ENCODE peak calls at places on chromosomes 13 and 19, in nine cellular contexts. L, N, H, P, F, O, E, U and S are unnamed samples.

GRCh38 chr13:57629821-57630235 is 1.7 kb upstream of the PCDH17 start:
- DNase-seq in L (peak; percentile 68), N (no peak), H (peak; percentile 40), P (peak; percentile 92), F (peak; percentile 98), O (peak; percentile 98), E (peak; percentile 81), U (peak; percentile 95), S (peak; percentile 99)

GRCh38 chr13:95756072-95756471 is 79.1 kb downstream of the DNAJC3 start:
- DNase-seq in L (no peak), N (no peak), H (no peak), P (no peak), F (no peak), O (no peak), E (no peak), U (no peak), S (no peak)

GRCh38 chr19:50817941-50818858 is 5.4 kb downstream of the KLK1 start:
- DNase-seq in L (peak; percentile 90), N (peak; percentile 91), H (peak; percentile 93), P (peak; percentile 19), F (peak; percentile 97), O (peak; percentile 92), E (peak; percentile 78), U (peak; percentile 74), S (no peak)

GRCh38 chr19:50162988-50163387 is at the start of gene IZUMO2:
- DNase-seq in L (no peak), N (no peak), H (peak; percentile 47), P (no peak), F (peak; percentile 72), O (no peak), E (no peak), U (no peak), S (no peak)

GRCh38 chr13:32859893-32860292 is 156.3 kb upstream of the KL start:
- DNase-seq in L (no peak), N (no peak), H (no peak), P (no peak), F (no peak), O (no peak), E (no peak), U (no peak), S (no peak)

GRCh38 chr19:6242677-6243076 is 37.1 kb downstream of the MLLT1 start:
- DNase-seq in L (no peak), N (no peak), H (no peak), P (no peak), F (no peak), O (no peak), E (no peak), U (no peak), S (no peak)

GRCh38 chr13:64278493-64278892 is 2862.8 kb upstream of the PCDH20 start:
- DNase-seq in L (no peak), N (no peak), H (no peak), P (no peak), F (no peak), O (no peak), E (no peak), U (no peak), S (no peak)

GRCh38 chr19:49368711-49369358 is 5.2 kb downstream of the DKKL1 start:
- DNase-seq in L (no peak), N (no peak), H (no peak), P (no peak), F (no peak), O (no peak), E (no peak), U (no peak), S (no peak)

GRCh38 chr13:38372818-38373217 is 23.2 kb downstream of the UFM1 start:
- DNase-seq in L (no peak), N (no peak), H (no peak), P (no peak), F (no peak), O (no peak), E (no peak), U (no peak), S (no peak)

GRCh38 chr19:34128558-34129250 is 43.6 kb upstream of the LSM14A start:
- DNase-seq in L (no peak), N (no peak), H (no peak), P (no peak), F (no peak), O (no peak), E (no peak), U (peak; percentile 87), S (no peak)

GRCh38 chr13:33174980-33175379 is 110.6 kb downstream of the STARD13 start:
- DNase-seq in L (no peak), N (no peak), H (no peak), P (no peak), F (no peak), O (no peak), E (no peak), U (peak; percentile 14), S (no peak)

GRCh38 chr13:49567501-49567900 is 17.9 kb downstream of the RCBTB1 start:
- DNase-seq in L (no peak), N (no peak), H (no peak), P (no peak), F (no peak), O (no peak), E (no peak), U (no peak), S (no peak)

GRCh38 chr13:72121466-72121865 is 254.5 kb upstream of the DACH1 start:
- DNase-seq in L (no peak), N (no peak), H (no peak), P (no peak), F (no peak), O (peak; percentile 90), E (no peak), U (no peak), S (no peak)

GRCh38 chr19:4444765-4445741 is 12.5 kb downstream of the UBXN6 start:
- DNase-seq in L (no peak), N (no peak), H (no peak), P (no peak), F (no peak), O (no peak), E (peak; percentile 76), U (peak; percentile 76), S (no peak)
- TF ChIP-seq CTCF in L (no peak), N (no peak), H (no peak), P (no peak), F (no peak), O (no peak), E (no peak), U (no peak), S (no peak)

DNA sequence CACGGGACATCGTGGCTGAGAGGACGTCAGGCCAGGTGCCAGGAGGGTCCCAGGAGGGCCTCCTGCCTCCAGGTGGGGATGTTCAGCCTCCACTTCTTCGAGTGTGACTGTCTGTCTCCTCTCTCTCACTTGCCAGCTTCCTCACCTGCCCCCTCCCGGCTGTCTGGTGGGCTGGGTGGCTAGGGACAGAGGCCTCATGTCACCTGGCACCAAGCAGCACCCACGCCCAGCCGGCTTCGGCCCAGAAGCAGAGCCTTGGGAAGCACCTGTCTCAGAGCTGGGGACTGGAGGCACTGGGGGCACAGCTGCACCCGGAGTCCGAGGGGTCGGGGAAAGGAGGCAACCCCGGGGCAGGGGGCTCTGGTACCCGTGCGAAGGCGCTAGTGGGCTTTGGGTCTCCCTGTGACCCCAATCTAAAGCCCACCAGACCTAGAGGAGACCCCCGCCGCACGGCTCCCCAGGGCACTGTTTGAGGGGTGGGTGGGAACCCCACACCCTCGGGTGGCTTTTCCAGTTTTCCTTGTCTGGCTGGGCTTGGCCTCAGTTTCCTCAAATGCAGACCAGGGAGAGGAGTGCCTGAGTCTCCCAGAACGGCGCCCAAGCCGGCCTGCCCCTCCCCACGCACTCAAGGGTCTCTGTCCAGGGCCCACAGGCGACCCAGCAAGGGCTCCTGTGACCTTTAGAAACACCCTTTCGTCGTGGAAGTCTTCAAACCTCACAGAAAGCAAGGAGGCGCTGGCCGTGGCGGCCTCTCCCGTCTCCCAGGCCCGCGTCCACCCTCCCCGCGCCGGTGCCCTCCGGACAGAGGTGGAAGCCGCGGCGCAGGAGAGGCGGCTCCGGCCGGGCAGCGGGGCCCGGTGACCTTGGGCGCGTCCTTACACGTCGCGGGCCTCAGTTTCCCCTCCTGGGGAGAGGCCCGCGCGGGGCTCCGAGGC is 656 bp upstream of the HCN2 start:
- DNase-seq in L (no peak), N (no peak), H (no peak), P (no peak), F (no peak), O (peak; percentile 54), E (no peak), U (no peak), S (no peak)
- TF ChIP-seq CTCF in L (no peak), N (no peak), H (no peak), P (no peak), F (no peak), O (no peak), E (no peak), U (no peak), S (no peak)

GRCh38 chr19:7519411-7520130 is 2.9 kb upstream of the MCOLN1 start:
- DNase-seq in L (no peak), N (no peak), H (no peak), P (no peak), F (no peak), O (no peak), E (no peak), U (no peak), S (no peak)
- TF ChIP-seq CTCF in L (no peak), N (no peak), H (no peak), P (no peak), F (no peak), O (no peak), E (no peak), U (no peak), S (no peak)

GRCh38 chr19:23404676-23405075 is 9.4 kb upstream of the ZNF91 start:
- DNase-seq in L (no peak), N (no peak), H (no peak), P (no peak), F (no peak), O (no peak), E (no peak), U (no peak), S (no peak)

GRCh38 chr19:23403024-23403423 is 7.8 kb upstream of the ZNF91 start:
- DNase-seq in L (no peak), N (no peak), H (no peak), P (no peak), F (no peak), O (no peak), E (no peak), U (no peak), S (no peak)

GRCh38 chr19:23401086-23401485 is 5.8 kb upstream of the ZNF91 start:
- DNase-seq in L (no peak), N (no peak), H (no peak), P (no peak), F (no peak), O (no peak), E (no peak), U (no peak), S (no peak)

GRCh38 chr19:23402388-23402787 is 7.1 kb upstream of the ZNF91 start:
- DNase-seq in L (no peak), N (no peak), H (no peak), P (no peak), F (no peak), O (no peak), E (no peak), U (no peak), S (no peak)

DNA sequence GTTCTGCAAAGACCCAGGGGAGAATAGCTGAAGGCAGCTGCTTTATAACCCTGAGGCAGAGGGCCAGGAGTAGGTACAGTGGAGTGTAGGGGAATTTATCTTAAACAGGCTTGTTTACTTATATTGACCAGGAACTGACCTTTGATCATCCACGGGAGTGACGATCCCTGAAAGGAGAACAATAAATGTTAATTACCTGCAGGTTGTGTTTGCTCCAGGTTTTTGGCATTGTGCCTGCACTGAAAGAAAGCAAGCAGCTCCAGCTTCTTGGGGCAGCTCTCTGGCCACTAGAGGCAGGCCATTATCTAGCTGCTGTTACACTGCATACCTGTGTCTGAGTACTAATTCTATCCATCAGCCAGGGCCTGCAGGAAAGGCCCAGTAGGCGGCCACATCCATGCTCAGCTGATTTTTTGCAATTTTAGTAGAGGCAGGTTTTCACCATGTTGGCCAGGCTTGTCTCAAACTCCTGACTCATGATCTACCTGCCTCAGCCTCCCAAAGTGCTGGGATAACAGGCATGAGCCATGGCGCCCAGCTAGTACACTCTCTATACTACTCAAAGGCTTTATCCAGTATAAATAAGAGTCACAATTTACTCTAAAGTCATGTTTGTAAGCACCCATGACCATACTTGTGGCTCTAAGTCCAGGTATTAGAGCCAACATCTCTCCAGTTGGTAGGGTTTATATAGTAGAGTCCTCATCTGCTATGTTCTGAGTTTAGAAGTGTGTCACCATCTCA is 8.5 kb upstream of the ZNF91 start:
- DNase-seq in L (peak; percentile 87), N (no peak), H (peak; percentile 93), P (no peak), F (no peak), O (peak; percentile 16), E (no peak), U (no peak), S (no peak)
- TF ChIP-seq CTCF in L (peak; percentile 87), N (no peak), H (peak; percentile 64), P (no peak), F (no peak), O (peak; percentile 24), E (no peak), U (no peak), S (no peak)